ENCODE peak calls at places on chromosome 12, in four cellular contexts. J is right atrium auricular region, S is body of pancreas, F is foreskin keratinocyte. B is an unnamed sample. For H3K27me3, the result is how much of the 10 kb centered on the place peaks cover.

GRCh38 chr12:109294286-109294796 is 14.7 kb downstream of the FOXN4 start:
- DNase-seq in J (no peak), S (no peak), F (no peak), B (no peak)

GRCh38 chr12:100733817-100734593 is 60.6 kb upstream of the ANO4 start:
- DNase-seq in J (no peak), S (no peak), F (peak), B (no peak)

GRCh38 chr12:68148261-68148951 is 11.1 kb downstream of the IFNG start:
- DNase-seq in J (no peak), S (no peak), F (no peak), B (no peak)

GRCh38 chr12:25155031-25155576 is 39.9 kb downstream of the DNAI7 start:
- DNase-seq in J (no peak), S (no peak), F (peak), B (no peak)

GRCh38 chr12:21831671-21832357 is 57.3 kb upstream of the KCNJ8 start:
- DNase-seq in J (peak), S (no peak), F (no peak), B (no peak)

GRCh38 chr12:55280991-55281390 is 15.4 kb downstream of the OR6C6 start:
- DNase-seq in J (no peak), S (no peak), F (no peak), B (no peak)

GRCh38 chr12:68904351-68904982 is 28.5 kb downstream of the CPM start:
- DNase-seq in J (no peak), S (no peak), F (peak), B (no peak)

GRCh38 chr12:1297639-1298038 is 296.7 kb downstream of the FBXL14 start:
- DNase-seq in J (no peak), S (no peak), F (no peak), B (no peak)

GRCh38 chr12:52601671-52602070 is 408 bp upstream of the KRT72 start:
- DNase-seq in J (peak), S (no peak), F (no peak), B (peak)

GRCh38 chr12:52600475-52600874 is 788 bp downstream of the KRT72 start:
- DNase-seq in J (no peak), S (no peak), F (no peak), B (no peak)

GRCh38 chr12:52598966-52599365 is 2.3 kb downstream of the KRT72 start:
- DNase-seq in J (no peak), S (no peak), F (no peak), B (peak)

GRCh38 chr12:52600941-52601481 is at the start of gene KRT72:
- DNase-seq in J (peak), S (no peak), F (no peak), B (peak)

GRCh38 chr12:52600071-52600470 is 1.2 kb downstream of the KRT72 start:
- DNase-seq in J (no peak), S (no peak), F (no peak), B (peak)
- H3K27me3 ChIP-seq in J (under half), S (under half), F (half or more), B (under half)

GRCh38 chr12:123268850-123269249 is 2.8 kb downstream of the CDK2AP1 start:
- DNase-seq in J (no peak), S (no peak), F (no peak), B (no peak)
- H3K27ac ChIP-seq in J (peak), S (peak), F (no peak), B (peak)

GRCh38 chr12:49292729-49293055 is 2.3 kb upstream of the PRPH start:
- DNase-seq in J (no peak), S (no peak), F (no peak), B (no peak)
- H3K27me3 ChIP-seq in J (under half), S (under half), F (under half), B (under half)

GRCh38 chr12:11836964-11837286 is 187.5 kb downstream of the ETV6 start:
- DNase-seq in J (no peak), S (no peak), F (no peak), B (no peak)

GRCh38 chr12:11840350-11840749 is 190.9 kb downstream of the ETV6 start:
- DNase-seq in J (no peak), S (no peak), F (no peak), B (no peak)

GRCh38 chr12:11838403-11838802 is 188.9 kb downstream of the ETV6 start:
- DNase-seq in J (no peak), S (no peak), F (no peak), B (no peak)

GRCh38 chr12:11837318-11837934 is 188.0 kb downstream of the ETV6 start:
- DNase-seq in J (no peak), S (no peak), F (no peak), B (no peak)

DNA sequence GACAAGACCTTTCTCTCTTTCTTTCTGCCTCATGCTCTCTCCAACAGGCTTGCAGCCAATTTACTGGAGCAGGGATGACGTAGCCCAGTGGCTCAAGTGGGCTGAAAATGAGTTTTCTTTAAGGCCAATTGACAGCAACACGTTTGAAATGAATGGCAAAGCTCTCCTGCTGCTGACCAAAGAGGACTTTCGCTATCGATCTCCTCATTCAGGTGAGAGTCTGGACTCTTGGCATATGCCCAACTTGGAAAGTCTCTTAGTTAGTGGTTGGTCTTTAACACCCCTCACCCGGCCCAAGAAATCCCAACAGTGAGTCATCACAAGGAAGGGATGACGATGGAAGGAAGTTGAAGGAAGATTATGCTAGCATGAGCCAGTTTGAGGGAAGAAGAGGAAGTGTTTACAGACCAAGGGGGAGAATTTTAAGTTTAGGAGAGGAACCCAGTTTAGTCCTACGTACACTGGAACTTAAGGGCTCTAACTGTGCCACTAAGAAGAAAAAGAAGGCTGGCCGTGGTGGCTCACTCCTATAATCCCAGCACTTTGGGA is 189.7 kb downstream of the ETV6 start:
- DNase-seq in J (peak), S (peak), F (no peak), B (no peak)
- H3K27ac ChIP-seq in J (peak), S (peak), F (no peak), B (peak)

GRCh38 chr12:125431516-125431915 is 366.3 kb downstream of the AACS start:
- DNase-seq in J (no peak), S (no peak), F (no peak), B (no peak)
- H3K27me3 ChIP-seq in J (under half), S (under half), F (under half), B (under half)